ENCODE peak calls at places on chromosomes 3 and 15, in five cellular contexts. P is A549, S is H1, Z is HepG2, M is K562. H is an unnamed sample.

GRCh38 chr3:114427407-114428172 is 133.8 kb downstream of the TIGIT start:
- DNase-seq in M (no peak), P (no peak), Z (no peak), S (no peak), H (no peak)

GRCh38 chr3:126013742-126014141 is 44.8 kb downstream of the ROPN1B start:
- DNase-seq in S (no peak), P (no peak), Z (no peak), M (no peak), H (no peak)

GRCh38 chr3:150699068-150699635 is 4.6 kb downstream of the ERICH6 start:
- DNase-seq in Z (peak), P (no peak), S (no peak), M (peak), H (peak)

GRCh38 chr3:147419062-147419701 is 10.0 kb downstream of the ZIC1 start:
- DNase-seq in Z (no peak), S (peak), P (no peak), M (peak), H (no peak)

GRCh38 chr3:59425371-59425770 is 375.5 kb upstream of the CFAP20DC start:
- DNase-seq in P (no peak), M (no peak), Z (peak), S (no peak), H (no peak)

GRCh38 chr3:64685800-64686445 is 1.9 kb downstream of the ADAMTS9 start:
- DNase-seq in M (peak), P (peak), S (peak), Z (peak), H (peak)

GRCh38 chr3:126936853-126937395 is 46.0 kb upstream of the PLXNA1 start:
- DNase-seq in S (no peak), M (no peak), P (no peak), Z (no peak), H (no peak)

GRCh38 chr3:195070321-195070720 is 200.6 kb downstream of the XXYLT1 start:
- DNase-seq in Z (no peak), S (no peak), M (no peak), P (no peak), H (no peak)

GRCh38 chr3:23981955-23982354 is 36.9 kb downstream of the NR1D2 start:
- DNase-seq in M (no peak), S (peak), P (no peak), Z (no peak), H (no peak)

GRCh38 chr3:36868614-36869436 is 76.0 kb downstream of the TRANK1 start:
- DNase-seq in M (peak), S (peak), P (peak), Z (peak), H (peak)

GRCh38 chr3:102091358-102091757 is 242.0 kb downstream of the NFKBIZ start:
- DNase-seq in M (no peak), P (no peak), Z (no peak), S (no peak), H (no peak)

GRCh38 chr15:75195122-75195765 is 6.4 kb upstream of the C15orf39 start:
- DNase-seq in P (no peak), Z (no peak), M (no peak), S (peak), H (no peak)

GRCh38 chr3:64311424-64311920 is 86.2 kb upstream of the PRICKLE2 start:
- DNase-seq in M (no peak), S (no peak), Z (no peak), P (no peak), H (peak)

GRCh38 chr3:159236306-159236705 is 434.5 kb downstream of the MFSD1 start:
- DNase-seq in Z (no peak), P (no peak), M (no peak), S (no peak), H (peak)

GRCh38 chr15:79629687-79630086 is 197.6 kb downstream of the MINAR1 start:
- DNase-seq in Z (no peak), P (no peak), M (no peak), S (no peak), H (no peak)

GRCh38 chr3:41580274-41580959 is 381.1 kb downstream of the CTNNB1 start:
- DNase-seq in Z (no peak), P (no peak), M (no peak), S (no peak), H (no peak)

GRCh38 chr15:31977812-31978662 is 52.3 kb upstream of the CHRNA7 start:
- DNase-seq in S (peak), M (peak), P (peak), Z (peak), H (peak)

GRCh38 chr15:34837246-34838016 is 42.1 kb upstream of the ACTC1 start:
- DNase-seq in S (no peak), Z (no peak), M (peak), P (peak), H (peak)

GRCh38 chr15:100727291-100727851 is 125.0 kb downstream of the ASB7 start:
- DNase-seq in Z (no peak), P (no peak), S (peak), M (no peak), H (no peak)

GRCh38 chr15:78654272-78654671 is 13.3 kb upstream of the CHRNB4 start:
- DNase-seq in P (no peak), S (no peak), M (no peak), Z (no peak), H (no peak)

GRCh38 chr3:60250210-60250609 is 1001.0 kb downstream of the FHIT start:
- DNase-seq in P (no peak), S (no peak), M (no peak), Z (no peak), H (no peak)

GRCh38 chr15:38652183-38652794 is 87.7 kb upstream of the RASGRP1 start:
- DNase-seq in M (no peak), Z (no peak), S (no peak), P (no peak), H (no peak)

GRCh38 chr3:71753716-71754609 is at the start of gene GPR27:
- DNase-seq in Z (no peak), P (peak), M (no peak), S (peak), H (peak)

GRCh38 chr15:57772223-57772957 is 65.9 kb downstream of the POLR2M start:
- DNase-seq in P (no peak), S (no peak), Z (no peak), M (no peak), H (no peak)

GRCh38 chr15:78811124-78811824 is at the start of gene ADAMTS7:
- DNase-seq in S (peak), M (peak), Z (no peak), P (peak), H (peak)

GRCh38 chr3:117200962-117201361 is 491.4 kb downstream of the TUSC7 start:
- DNase-seq in M (no peak), P (no peak), Z (no peak), S (no peak), H (peak)
- TF ChIP-seq JUN in M (no peak), P (no peak), Z (no peak), S (no peak), H (no peak)

DNA sequence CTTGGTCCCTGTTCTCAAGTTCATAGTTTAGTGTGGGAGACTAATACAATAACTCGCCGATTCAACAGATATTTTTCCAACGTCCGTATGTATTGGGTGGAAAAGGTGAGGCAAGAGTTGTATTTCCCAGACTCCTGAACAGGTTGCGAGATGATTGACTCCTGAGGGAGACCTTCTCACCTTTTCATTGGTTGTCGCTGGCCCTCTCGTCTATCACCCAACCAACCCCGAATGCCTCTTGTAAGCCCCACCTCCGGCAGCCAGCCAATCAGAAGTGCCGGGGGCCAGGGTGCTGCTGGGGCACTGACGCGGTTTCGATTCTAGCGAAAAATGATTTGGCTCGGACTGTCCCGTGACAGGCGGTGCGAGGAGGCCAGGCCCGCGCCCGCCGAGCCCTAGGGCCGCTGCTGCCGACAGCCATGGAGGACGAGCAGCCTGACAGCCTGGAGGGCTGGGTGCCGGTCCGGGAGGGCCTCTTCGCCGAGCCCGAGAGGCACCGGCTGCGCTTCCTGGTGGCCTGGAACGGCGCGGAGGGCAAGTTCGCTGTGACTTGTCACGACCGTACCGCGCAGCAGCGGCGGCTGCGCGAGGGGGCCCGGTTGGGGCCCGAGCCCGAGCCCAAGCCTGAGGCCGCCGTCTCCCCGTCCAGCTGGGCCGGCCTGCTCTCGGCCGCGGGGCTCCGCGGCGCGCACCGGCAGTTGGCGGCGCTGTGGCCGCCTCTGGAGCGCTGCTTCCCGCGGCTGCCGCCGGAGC is at the start of gene WHAMM:
- DNase-seq in S (peak), Z (peak), P (peak), M (peak), H (peak)
- H3K27ac ChIP-seq in S (peak), Z (peak), P (peak), M (peak), H (peak)

GRCh38 chr3:39150803-39151631 is 2.4 kb downstream of the CSRNP1 start:
- DNase-seq in M (peak), P (peak), S (no peak), Z (peak), H (peak)
- TF ChIP-seq POLR2A in M (no peak), P (no peak), S (no peak), Z (no peak), H (peak)

GRCh38 chr3:25380222-25380739 is 47.8 kb upstream of the RARB start:
- DNase-seq in S (no peak), P (no peak), M (no peak), Z (no peak), H (no peak)
- TF ChIP-seq JUN in S (no peak), P (no peak), M (no peak), Z (no peak), H (no peak)

GRCh38 chr3:98647197-98647596 is 53.8 kb upstream of the CPOX start:
- DNase-seq in M (no peak), S (no peak), P (no peak), Z (no peak), H (no peak)

GRCh38 chr3:98645039-98645438 is 51.6 kb upstream of the CPOX start:
- DNase-seq in S (no peak), Z (no peak), P (no peak), M (no peak), H (no peak)

GRCh38 chr3:98650966-98651765 is 57.8 kb upstream of the CPOX start:
- DNase-seq in M (no peak), S (no peak), Z (no peak), P (no peak), H (no peak)

GRCh38 chr3:98644168-98644567 is 50.8 kb upstream of the CPOX start:
- DNase-seq in S (no peak), Z (no peak), P (no peak), M (no peak), H (no peak)

GRCh38 chr3:98646680-98647079 is 53.3 kb upstream of the CPOX start:
- DNase-seq in P (no peak), M (no peak), Z (no peak), S (no peak), H (no peak)
- H3K27ac ChIP-seq in P (no peak), M (no peak), Z (no peak), S (no peak), H (no peak)

DNA sequence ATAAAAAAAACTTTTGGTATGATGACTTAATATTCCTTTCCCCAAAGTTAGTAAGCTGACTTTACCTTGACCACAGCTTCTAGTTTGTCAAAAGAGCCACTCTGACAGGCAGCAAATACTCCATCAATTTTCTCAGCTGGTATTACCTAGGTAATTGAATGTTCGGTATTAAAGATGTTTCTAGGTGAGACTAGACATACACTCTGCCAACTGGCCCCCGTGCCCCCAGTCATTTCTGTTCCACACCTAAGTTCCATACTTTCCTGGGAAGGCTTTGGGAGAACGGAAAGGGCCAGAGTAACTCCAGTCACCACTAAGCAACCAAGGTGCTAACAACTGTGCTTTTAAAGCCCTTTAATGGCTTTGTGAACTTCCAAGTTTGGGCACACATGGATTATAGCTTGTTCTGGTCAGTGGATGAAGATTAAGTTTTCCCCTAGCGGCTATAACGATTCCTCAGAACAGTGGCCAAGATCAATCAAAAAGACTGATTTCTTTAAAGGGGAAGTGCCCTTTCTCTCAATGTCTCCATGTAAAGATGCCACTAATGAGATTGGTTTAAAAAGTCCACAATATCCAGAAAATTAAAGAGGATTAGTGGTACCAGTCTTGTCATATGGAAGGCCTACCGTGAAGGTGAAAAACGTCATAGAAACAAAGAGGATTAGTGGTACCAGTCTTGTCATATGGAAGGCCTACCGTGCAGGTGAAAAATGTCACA is 7.0 kb downstream of the EIF4A2 start:
- DNase-seq in Z (peak), M (no peak), P (peak), S (no peak), H (peak)
- TF ChIP-seq POLR2A in Z (peak), M (peak), P (no peak), S (peak), H (peak)

GRCh38 chr15:84715442-84716035 is 400 bp downstream of the SEC11A start:
- DNase-seq in Z (no peak), S (no peak), P (peak), M (peak), H (peak)
- TF ChIP-seq JUN in Z (no peak), S (no peak), P (no peak), M (no peak), H (no peak)

DNA sequence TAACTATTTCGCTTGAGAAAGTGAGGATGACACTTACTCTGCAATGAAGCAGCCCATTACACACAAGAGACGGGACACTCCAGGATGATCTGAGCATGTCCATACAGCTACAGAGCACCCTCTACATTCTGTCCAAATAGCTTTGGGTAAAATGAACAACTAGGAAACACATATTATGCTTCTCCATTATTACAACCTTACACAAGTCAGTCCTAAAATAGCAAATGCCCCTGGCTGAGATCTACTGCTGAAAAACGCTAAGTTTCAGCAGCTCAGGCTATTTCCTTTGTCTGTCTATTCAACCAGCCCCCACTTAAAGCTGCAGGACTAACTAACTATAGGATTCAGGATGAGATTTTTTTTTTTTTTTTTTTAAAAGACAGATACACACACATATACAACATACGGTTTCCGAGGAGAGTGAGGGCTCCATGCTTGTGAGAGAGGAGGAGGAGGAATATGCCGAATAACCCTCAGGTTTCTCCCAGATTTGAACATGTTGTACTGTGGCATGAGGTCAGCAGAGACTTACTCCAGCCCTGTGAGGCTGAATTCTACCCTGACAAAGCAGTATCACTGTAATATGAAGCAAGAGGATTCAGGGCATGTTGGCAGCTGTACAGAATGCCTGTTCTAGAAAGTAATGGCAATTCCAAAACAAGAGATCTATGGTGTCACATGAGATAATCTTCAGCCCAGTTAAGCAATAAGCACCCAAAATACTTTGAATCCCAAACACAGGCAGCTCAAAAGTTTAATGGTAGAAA is 117.3 kb upstream of the PLXND1 start:
- DNase-seq in P (no peak), S (no peak), M (no peak), Z (no peak), H (peak)
- H3K27ac ChIP-seq in P (peak), S (no peak), M (no peak), Z (no peak), H (no peak)

GRCh38 chr3:141384575-141384974 is 16.3 kb downstream of the ZBTB38 start:
- DNase-seq in S (no peak), M (no peak), Z (no peak), P (no peak), H (no peak)

GRCh38 chr3:141387446-141388030 is 19.2 kb downstream of the ZBTB38 start:
- DNase-seq in S (no peak), Z (no peak), M (no peak), P (no peak), H (no peak)

GRCh38 chr3:141385386-141386079 is 17.2 kb downstream of the ZBTB38 start:
- DNase-seq in S (no peak), M (no peak), P (no peak), Z (no peak), H (no peak)

GRCh38 chr3:141386080-141386594 is 17.8 kb downstream of the ZBTB38 start:
- DNase-seq in P (no peak), Z (no peak), M (no peak), S (no peak), H (no peak)

GRCh38 chr3:141386611-141387110 is 18.4 kb downstream of the ZBTB38 start:
- DNase-seq in Z (no peak), S (no peak), M (no peak), P (no peak), H (no peak)
- TF ChIP-seq POLR2A in Z (no peak), S (no peak), M (no peak), P (no peak), H (no peak)

H was measured in endothelial cell of umbilical vein.